ENCODE peak calls at places on chromosomes 12 and 14, in five cellular contexts. One of them, this sample, is unnamed.

GRCh38 chr12:108665608-108666202 is 32.0 kb upstream of the SELPLG start:
- DNase-seq in hypothalamus: no peak
- DNase-seq in NCI-H2171 treated with DMSO at 0.1 percent for 48 hours: peak; percentile 35
- DNase-seq in stimulated activated CD8-positive, alpha-beta memory T cell treated with anti-CD3 and anti-CD28 coated beads, Interleukin-12 subunit alpha, Interleukin-12 subunit beta, amount 100 ng/mL, for 4 hours: no peak
- DNase-seq in left cardiac atrium: no peak
- DNase-seq in this sample: no peak

GRCh38 chr12:67067453-67068203 is 201.5 kb upstream of the CAND1 start:
- DNase-seq in hypothalamus: no peak
- DNase-seq in stimulated activated CD8-positive, alpha-beta memory T cell treated with anti-CD3 and anti-CD28 coated beads, Interleukin-12 subunit alpha, Interleukin-12 subunit beta, amount 100 ng/mL, for 4 hours: no peak
- DNase-seq in left cardiac atrium: no peak
- DNase-seq in NCI-H2171 treated with DMSO at 0.1 percent for 48 hours: no peak
- DNase-seq in this sample: no peak

GRCh38 chr12:9750276-9751203 is 10.2 kb downstream of the CD69 start:
- DNase-seq in stimulated activated CD8-positive, alpha-beta memory T cell treated with anti-CD3 and anti-CD28 coated beads, Interleukin-12 subunit alpha, Interleukin-12 subunit beta, amount 100 ng/mL, for 4 hours: no peak
- DNase-seq in hypothalamus: no peak
- DNase-seq in left cardiac atrium: peak; percentile 33
- DNase-seq in NCI-H2171 treated with DMSO at 0.1 percent for 48 hours: peak; percentile 37
- DNase-seq in this sample: no peak

GRCh38 chr12:131222271-131223139 is 268.8 kb downstream of the ADGRD1 start:
- DNase-seq in left cardiac atrium: no peak
- DNase-seq in stimulated activated CD8-positive, alpha-beta memory T cell treated with anti-CD3 and anti-CD28 coated beads, Interleukin-12 subunit alpha, Interleukin-12 subunit beta, amount 100 ng/mL, for 4 hours: no peak
- DNase-seq in NCI-H2171 treated with DMSO at 0.1 percent for 48 hours: no peak
- DNase-seq in hypothalamus: no peak
- DNase-seq in this sample: no peak

GRCh38 chr12:48118491-48118890 is 673 bp upstream of the PFKM start:
- DNase-seq in hypothalamus: no peak
- DNase-seq in NCI-H2171 treated with DMSO at 0.1 percent for 48 hours: no peak
- DNase-seq in left cardiac atrium: no peak
- DNase-seq in stimulated activated CD8-positive, alpha-beta memory T cell treated with anti-CD3 and anti-CD28 coated beads, Interleukin-12 subunit alpha, Interleukin-12 subunit beta, amount 100 ng/mL, for 4 hours: no peak
- DNase-seq in this sample: no peak

GRCh38 chr12:107467716-107468115 is 217.9 kb upstream of the PWP1 start:
- DNase-seq in left cardiac atrium: no peak
- DNase-seq in hypothalamus: no peak
- DNase-seq in NCI-H2171 treated with DMSO at 0.1 percent for 48 hours: no peak
- DNase-seq in stimulated activated CD8-positive, alpha-beta memory T cell treated with anti-CD3 and anti-CD28 coated beads, Interleukin-12 subunit alpha, Interleukin-12 subunit beta, amount 100 ng/mL, for 4 hours: no peak
- DNase-seq in this sample: no peak

GRCh38 chr14:92584856-92585255 is 71.3 kb downstream of the RIN3 start:
- DNase-seq in NCI-H2171 treated with DMSO at 0.1 percent for 48 hours: no peak
- DNase-seq in hypothalamus: no peak
- DNase-seq in left cardiac atrium: no peak
- DNase-seq in stimulated activated CD8-positive, alpha-beta memory T cell treated with anti-CD3 and anti-CD28 coated beads, Interleukin-12 subunit alpha, Interleukin-12 subunit beta, amount 100 ng/mL, for 4 hours: no peak
- DNase-seq in this sample: no peak

GRCh38 chr14:56774503-56774902 is 35.8 kb downstream of the OTX2 start:
- DNase-seq in stimulated activated CD8-positive, alpha-beta memory T cell treated with anti-CD3 and anti-CD28 coated beads, Interleukin-12 subunit alpha, Interleukin-12 subunit beta, amount 100 ng/mL, for 4 hours: no peak
- DNase-seq in hypothalamus: no peak
- DNase-seq in NCI-H2171 treated with DMSO at 0.1 percent for 48 hours: no peak
- DNase-seq in left cardiac atrium: no peak
- DNase-seq in this sample: no peak

GRCh38 chr12:2456122-2456812 is 338.5 kb upstream of the FKBP4 start:
- DNase-seq in left cardiac atrium: no peak
- DNase-seq in hypothalamus: no peak
- DNase-seq in NCI-H2171 treated with DMSO at 0.1 percent for 48 hours: no peak
- DNase-seq in stimulated activated CD8-positive, alpha-beta memory T cell treated with anti-CD3 and anti-CD28 coated beads, Interleukin-12 subunit alpha, Interleukin-12 subunit beta, amount 100 ng/mL, for 4 hours: no peak
- DNase-seq in this sample: no peak

GRCh38 chr12:131282292-131283080 is 328.8 kb downstream of the ADGRD1 start:
- DNase-seq in stimulated activated CD8-positive, alpha-beta memory T cell treated with anti-CD3 and anti-CD28 coated beads, Interleukin-12 subunit alpha, Interleukin-12 subunit beta, amount 100 ng/mL, for 4 hours: no peak
- DNase-seq in left cardiac atrium: no peak
- DNase-seq in NCI-H2171 treated with DMSO at 0.1 percent for 48 hours: no peak
- DNase-seq in hypothalamus: no peak
- DNase-seq in this sample: no peak

GRCh38 chr12:130916251-130916911 is 37.3 kb upstream of the ADGRD1 start:
- DNase-seq in hypothalamus: no peak
- DNase-seq in stimulated activated CD8-positive, alpha-beta memory T cell treated with anti-CD3 and anti-CD28 coated beads, Interleukin-12 subunit alpha, Interleukin-12 subunit beta, amount 100 ng/mL, for 4 hours: no peak
- DNase-seq in left cardiac atrium: peak; percentile 67
- DNase-seq in NCI-H2171 treated with DMSO at 0.1 percent for 48 hours: peak; percentile 83
- DNase-seq in this sample: peak; percentile 71

GRCh38 chr12:50505945-50506344 is 1.2 kb downstream of the DIP2B start:
- DNase-seq in hypothalamus: peak; percentile 67
- DNase-seq in left cardiac atrium: no peak
- DNase-seq in NCI-H2171 treated with DMSO at 0.1 percent for 48 hours: no peak
- DNase-seq in stimulated activated CD8-positive, alpha-beta memory T cell treated with anti-CD3 and anti-CD28 coated beads, Interleukin-12 subunit alpha, Interleukin-12 subunit beta, amount 100 ng/mL, for 4 hours: no peak
- DNase-seq in this sample: no peak

GRCh38 chr12:70180140-70180539 is 63.1 kb upstream of the CNOT2 start:
- DNase-seq in hypothalamus: no peak
- DNase-seq in left cardiac atrium: no peak
- DNase-seq in NCI-H2171 treated with DMSO at 0.1 percent for 48 hours: peak; percentile 24
- DNase-seq in stimulated activated CD8-positive, alpha-beta memory T cell treated with anti-CD3 and anti-CD28 coated beads, Interleukin-12 subunit alpha, Interleukin-12 subunit beta, amount 100 ng/mL, for 4 hours: no peak
- DNase-seq in this sample: no peak

GRCh38 chr14:24817638-24818053 is 183.7 kb upstream of the GZMB start:
- DNase-seq in hypothalamus: no peak
- DNase-seq in stimulated activated CD8-positive, alpha-beta memory T cell treated with anti-CD3 and anti-CD28 coated beads, Interleukin-12 subunit alpha, Interleukin-12 subunit beta, amount 100 ng/mL, for 4 hours: no peak
- DNase-seq in NCI-H2171 treated with DMSO at 0.1 percent for 48 hours: no peak
- DNase-seq in left cardiac atrium: no peak
- DNase-seq in this sample: no peak

GRCh38 chr12:11654338-11654737 is 4.9 kb downstream of the ETV6 start:
- DNase-seq in stimulated activated CD8-positive, alpha-beta memory T cell treated with anti-CD3 and anti-CD28 coated beads, Interleukin-12 subunit alpha, Interleukin-12 subunit beta, amount 100 ng/mL, for 4 hours: no peak
- DNase-seq in NCI-H2171 treated with DMSO at 0.1 percent for 48 hours: no peak
- DNase-seq in left cardiac atrium: no peak
- DNase-seq in hypothalamus: no peak
- DNase-seq in this sample: no peak

GRCh38 chr14:68284333-68284732 is 464.8 kb downstream of the RAD51B start:
- DNase-seq in hypothalamus: no peak
- DNase-seq in NCI-H2171 treated with DMSO at 0.1 percent for 48 hours: no peak
- DNase-seq in left cardiac atrium: no peak
- DNase-seq in stimulated activated CD8-positive, alpha-beta memory T cell treated with anti-CD3 and anti-CD28 coated beads, Interleukin-12 subunit alpha, Interleukin-12 subunit beta, amount 100 ng/mL, for 4 hours: no peak
- DNase-seq in this sample: no peak

GRCh38 chr12:33438890-33439586 is 581 bp downstream of the SYT10 start:
- DNase-seq in left cardiac atrium: no peak
- DNase-seq in hypothalamus: no peak
- DNase-seq in stimulated activated CD8-positive, alpha-beta memory T cell treated with anti-CD3 and anti-CD28 coated beads, Interleukin-12 subunit alpha, Interleukin-12 subunit beta, amount 100 ng/mL, for 4 hours: no peak
- DNase-seq in NCI-H2171 treated with DMSO at 0.1 percent for 48 hours: peak; percentile 43
- DNase-seq in this sample: no peak

GRCh38 chr12:93122569-93123091 is 193.5 kb upstream of the EEA1 start:
- DNase-seq in stimulated activated CD8-positive, alpha-beta memory T cell treated with anti-CD3 and anti-CD28 coated beads, Interleukin-12 subunit alpha, Interleukin-12 subunit beta, amount 100 ng/mL, for 4 hours: no peak
- DNase-seq in hypothalamus: no peak
- DNase-seq in NCI-H2171 treated with DMSO at 0.1 percent for 48 hours: no peak
- DNase-seq in left cardiac atrium: no peak
- DNase-seq in this sample: no peak

GRCh38 chr12:12734561-12735071 is 17.4 kb downstream of the CDKN1B start:
- DNase-seq in stimulated activated CD8-positive, alpha-beta memory T cell treated with anti-CD3 and anti-CD28 coated beads, Interleukin-12 subunit alpha, Interleukin-12 subunit beta, amount 100 ng/mL, for 4 hours: no peak
- DNase-seq in NCI-H2171 treated with DMSO at 0.1 percent for 48 hours: no peak
- DNase-seq in hypothalamus: no peak
- DNase-seq in left cardiac atrium: no peak
- DNase-seq in this sample: no peak

GRCh38 chr12:7123806-7124519 is 4.7 kb downstream of the RBP5 start:
- DNase-seq in NCI-H2171 treated with DMSO at 0.1 percent for 48 hours: no peak
- DNase-seq in left cardiac atrium: no peak
- DNase-seq in hypothalamus: no peak
- DNase-seq in stimulated activated CD8-positive, alpha-beta memory T cell treated with anti-CD3 and anti-CD28 coated beads, Interleukin-12 subunit alpha, Interleukin-12 subunit beta, amount 100 ng/mL, for 4 hours: no peak
- DNase-seq in this sample: no peak

GRCh38 chr12:122031342-122032216 is 9.9 kb downstream of the BCL7A start:
- DNase-seq in NCI-H2171 treated with DMSO at 0.1 percent for 48 hours: peak; percentile 21
- DNase-seq in hypothalamus: no peak
- DNase-seq in stimulated activated CD8-positive, alpha-beta memory T cell treated with anti-CD3 and anti-CD28 coated beads, Interleukin-12 subunit alpha, Interleukin-12 subunit beta, amount 100 ng/mL, for 4 hours: peak; percentile 24
- DNase-seq in left cardiac atrium: peak; percentile 50
- DNase-seq in this sample: no peak

GRCh38 chr12:14393736-14394135 is 28.3 kb downstream of the ATF7IP start:
- DNase-seq in stimulated activated CD8-positive, alpha-beta memory T cell treated with anti-CD3 and anti-CD28 coated beads, Interleukin-12 subunit alpha, Interleukin-12 subunit beta, amount 100 ng/mL, for 4 hours: no peak
- DNase-seq in NCI-H2171 treated with DMSO at 0.1 percent for 48 hours: no peak
- DNase-seq in hypothalamus: no peak
- DNase-seq in left cardiac atrium: no peak
- DNase-seq in this sample: no peak

GRCh38 chr12:22684526-22685118 is 59.7 kb downstream of the ETNK1 start:
- DNase-seq in stimulated activated CD8-positive, alpha-beta memory T cell treated with anti-CD3 and anti-CD28 coated beads, Interleukin-12 subunit alpha, Interleukin-12 subunit beta, amount 100 ng/mL, for 4 hours: no peak
- DNase-seq in NCI-H2171 treated with DMSO at 0.1 percent for 48 hours: peak; percentile 31
- DNase-seq in left cardiac atrium: no peak
- DNase-seq in hypothalamus: no peak
- DNase-seq in this sample: no peak